ENCODE peak calls at places on chromosomes 16 and 17, in seven cellular contexts. U, L, P, M, X, A and V are unnamed samples. For H3K4me1, the result is how much of the 10 kb centered on the place peaks cover.

GRCh38 chr16:50697881-50698767 is 4.7 kb downstream of the NOD2 start:
- DNase-seq in U (peak), L (peak), P (no peak), M (no peak), X (no peak), A (no peak), V (peak)

GRCh38 chr17:38428150-38428642 is at the start of gene ARHGAP23:
- DNase-seq in U (peak), L (peak), P (peak), M (peak), X (no peak), A (peak), V (peak)

GRCh38 chr17:34011599-34011998 is 243.5 kb upstream of the CCL2 start:
- DNase-seq in U (no peak), L (no peak), P (no peak), M (no peak), X (no peak), A (no peak), V (no peak)

GRCh38 chr16:68951991-68952877 is 108.9 kb downstream of the TANGO6 start:
- DNase-seq in U (no peak), L (no peak), P (no peak), M (no peak), X (no peak), A (no peak), V (no peak)

GRCh38 chr16:53982631-53983042 is 278.7 kb downstream of the FTO start:
- DNase-seq in U (no peak), L (no peak), P (no peak), M (no peak), X (no peak), A (no peak), V (no peak)

GRCh38 chr17:7932949-7933348 is 943 bp downstream of the CNTROB start:
- DNase-seq in U (peak), L (peak), P (peak), M (peak), X (peak), A (peak), V (no peak)

GRCh38 chr17:43769426-43769825 is 9.4 kb downstream of the DUSP3 start:
- DNase-seq in U (no peak), L (no peak), P (no peak), M (no peak), X (no peak), A (no peak), V (no peak)

GRCh38 chr17:35865412-35866355 is 3.0 kb downstream of the HEATR9 start:
- DNase-seq in U (no peak), L (no peak), P (no peak), M (no peak), X (no peak), A (no peak), V (no peak)

GRCh38 chr17:68387485-68387884 is 69.8 kb downstream of the WIPI1 start:
- DNase-seq in U (no peak), L (no peak), P (no peak), M (no peak), X (no peak), A (no peak), V (no peak)

GRCh38 chr17:27433521-27433920 is 22.7 kb upstream of the KSR1 start:
- DNase-seq in U (no peak), L (no peak), P (no peak), M (no peak), X (no peak), A (no peak), V (no peak)

GRCh38 chr16:89986600-89986999 is 32.7 kb downstream of the DBNDD1 start:
- DNase-seq in U (no peak), L (no peak), P (no peak), M (no peak), X (no peak), A (no peak), V (no peak)

GRCh38 chr17:15038656-15039055 is 226.5 kb downstream of the PMP22 start:
- DNase-seq in U (no peak), L (no peak), P (no peak), M (no peak), X (no peak), A (no peak), V (no peak)

GRCh38 chr16:81568749-81569087 is 124.1 kb downstream of the CMIP start:
- DNase-seq in U (no peak), L (no peak), P (no peak), M (no peak), X (no peak), A (no peak), V (no peak)

GRCh38 chr17:17191346-17191792 is 14.8 kb downstream of the PLD6 start:
- DNase-seq in U (no peak), L (no peak), P (peak), M (no peak), X (no peak), A (no peak), V (no peak)

GRCh38 chr17:58006563-58006923 is 503 bp downstream of the SRSF1 start:
- DNase-seq in U (peak), L (peak), P (peak), M (peak), X (peak), A (peak), V (peak)

GRCh38 chr17:28345420-28346198 is 10.0 kb downstream of the TNFAIP1 start:
- DNase-seq in U (no peak), L (no peak), P (no peak), M (no peak), X (no peak), A (no peak), V (no peak)

GRCh38 chr16:17469742-17470001 is 1.1 kb downstream of the XYLT1 start:
- DNase-seq in U (no peak), L (no peak), P (no peak), M (no peak), X (no peak), A (no peak), V (no peak)

GRCh38 chr16:29311636-29312344 is 94.7 kb downstream of the NPIPB11 start:
- DNase-seq in U (no peak), L (no peak), P (no peak), M (no peak), X (no peak), A (no peak), V (no peak)

GRCh38 chr16:29314292-29314934 is 92.1 kb downstream of the NPIPB11 start:
- DNase-seq in U (no peak), L (no peak), P (no peak), M (no peak), X (no peak), A (no peak), V (no peak)

GRCh38 chr16:29315046-29315445 is 91.5 kb downstream of the NPIPB11 start:
- DNase-seq in U (no peak), L (no peak), P (no peak), M (no peak), X (no peak), A (no peak), V (no peak)

GRCh38 chr16:29313559-29313887 is 93.0 kb downstream of the NPIPB11 start:
- DNase-seq in U (no peak), L (no peak), P (no peak), M (no peak), X (no peak), A (no peak), V (no peak)

DNA sequence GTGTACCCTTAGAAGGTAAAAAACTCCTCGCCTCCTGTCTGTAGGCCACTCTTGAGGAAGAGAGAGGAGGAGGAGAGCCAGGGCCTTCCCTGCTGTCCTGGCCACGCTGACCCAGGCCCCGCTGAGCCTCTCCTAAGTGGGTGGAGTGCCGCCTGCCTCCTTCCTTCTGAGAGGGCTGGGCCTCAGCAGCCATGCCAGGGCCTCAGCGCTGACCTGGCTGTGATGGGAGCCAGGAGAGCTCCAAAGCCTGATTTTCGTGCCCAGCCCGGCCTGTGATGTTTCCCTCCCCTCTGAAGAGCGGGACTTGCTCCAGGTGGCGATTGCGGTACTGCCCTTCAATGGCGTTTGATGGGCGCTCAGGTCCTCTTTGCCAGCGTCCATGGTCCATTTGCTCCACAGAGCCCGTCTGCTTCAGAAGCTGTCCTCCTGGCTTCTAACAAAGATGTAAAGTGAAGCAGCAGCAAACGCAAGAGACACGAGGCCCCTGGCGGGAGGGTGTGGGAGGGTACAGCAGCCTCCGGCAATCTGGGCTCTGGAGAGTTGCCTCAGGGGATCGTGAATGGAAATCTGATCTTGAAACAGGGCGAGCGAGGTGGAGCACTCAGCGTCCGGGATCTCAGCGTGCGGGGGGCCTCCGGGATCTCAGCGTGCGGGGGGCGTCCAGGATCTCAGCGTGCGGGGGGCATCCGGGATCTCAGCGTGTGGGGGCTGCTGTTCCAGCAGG is 93.5 kb downstream of the NPIPB11 start:
- DNase-seq in U (no peak), L (no peak), P (no peak), M (no peak), X (no peak), A (no peak), V (no peak)
- H3K4me1 ChIP-seq in U (under half), L (under half), P (under half), M (under half), X (under half), A (under half), V (under half)

GRCh38 chr17:81400939-81401726 is 5.9 kb downstream of the BAHCC1 start:
- DNase-seq in U (no peak), L (no peak), P (peak), M (no peak), X (no peak), A (no peak), V (no peak)

GRCh38 chr17:81403040-81403467 is 7.8 kb downstream of the BAHCC1 start:
- DNase-seq in U (no peak), L (no peak), P (no peak), M (no peak), X (no peak), A (peak), V (no peak)

GRCh38 chr17:81403671-81404534 is 8.6 kb downstream of the BAHCC1 start:
- DNase-seq in U (no peak), L (no peak), P (peak), M (no peak), X (no peak), A (peak), V (no peak)

GRCh38 chr17:81401727-81402529 is 6.7 kb downstream of the BAHCC1 start:
- DNase-seq in U (no peak), L (peak), P (peak), M (no peak), X (peak), A (peak), V (no peak)

DNA sequence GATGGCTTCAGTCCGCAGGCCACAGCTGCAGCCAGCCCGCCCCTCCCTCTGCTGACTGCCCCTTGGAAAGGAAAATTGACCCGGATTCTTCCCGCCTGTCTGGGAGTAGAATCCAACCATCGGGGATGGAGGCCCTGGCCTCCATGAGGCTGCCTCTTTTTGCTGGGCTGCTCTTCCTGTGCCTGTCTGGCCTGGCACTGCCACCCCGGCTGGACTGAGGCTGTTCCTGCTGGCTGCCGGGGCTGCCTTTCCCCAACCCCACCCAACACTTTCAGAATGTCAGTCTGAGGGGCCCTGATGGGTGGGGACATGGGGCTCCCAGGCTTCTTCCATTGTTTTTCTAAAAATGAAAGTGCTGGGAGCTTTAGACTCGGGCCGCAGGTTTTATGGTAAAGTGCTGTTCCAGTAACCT is 7.3 kb downstream of the BAHCC1 start:
- DNase-seq in U (no peak), L (no peak), P (peak), M (no peak), X (no peak), A (no peak), V (no peak)
- H3K4me1 ChIP-seq in U (under half), L (half or more), P (half or more), M (half or more), X (half or more), A (half or more), V (under half)

GRCh38 chr17:48294989-48295892 is 134.8 kb downstream of the SKAP1 start:
- DNase-seq in U (no peak), L (no peak), P (no peak), M (no peak), X (no peak), A (no peak), V (no peak)

GRCh38 chr17:48299760-48300159 is 130.3 kb downstream of the SKAP1 start:
- DNase-seq in U (no peak), L (no peak), P (no peak), M (no peak), X (no peak), A (no peak), V (no peak)

GRCh38 chr17:48301002-48301401 is 129.0 kb downstream of the SKAP1 start:
- DNase-seq in U (no peak), L (no peak), P (no peak), M (no peak), X (no peak), A (no peak), V (no peak)

GRCh38 chr17:48296453-48296852 is 133.6 kb downstream of the SKAP1 start:
- DNase-seq in U (no peak), L (no peak), P (no peak), M (no peak), X (no peak), A (no peak), V (no peak)

DNA sequence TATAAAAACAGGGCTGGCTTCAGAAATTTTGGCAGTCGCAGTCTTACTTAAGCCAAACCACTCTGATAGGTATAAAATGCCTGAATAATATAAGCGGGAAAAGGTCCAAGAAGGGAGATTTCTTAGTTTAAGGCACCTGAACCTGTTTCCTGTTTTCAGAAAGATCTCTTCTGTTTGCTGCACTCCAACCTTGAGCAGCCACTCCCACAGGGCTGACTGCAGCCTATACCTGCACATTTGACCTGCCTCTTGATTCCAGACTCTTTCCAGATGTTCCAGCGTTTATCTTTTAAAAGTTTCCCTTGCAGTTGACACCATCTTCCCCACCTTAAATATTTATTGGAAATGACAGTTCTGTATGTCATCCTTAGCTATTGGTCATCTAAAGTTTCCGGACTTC is 132.2 kb downstream of the SKAP1 start:
- DNase-seq in U (peak), L (no peak), P (no peak), M (no peak), X (no peak), A (no peak), V (no peak)
- H3K4me1 ChIP-seq in U (under half), L (under half), P (under half), M (under half), X (under half), A (under half), V (under half)

GRCh38 chr16:88649195-88649923 is 1.5 kb downstream of the CYBA start:
- DNase-seq in U (no peak), L (peak), P (no peak), M (no peak), X (no peak), A (no peak), V (no peak)
- H3K4me1 ChIP-seq in U (under half), L (under half), P (under half), M (under half), X (under half), A (under half), V (under half)

DNA sequence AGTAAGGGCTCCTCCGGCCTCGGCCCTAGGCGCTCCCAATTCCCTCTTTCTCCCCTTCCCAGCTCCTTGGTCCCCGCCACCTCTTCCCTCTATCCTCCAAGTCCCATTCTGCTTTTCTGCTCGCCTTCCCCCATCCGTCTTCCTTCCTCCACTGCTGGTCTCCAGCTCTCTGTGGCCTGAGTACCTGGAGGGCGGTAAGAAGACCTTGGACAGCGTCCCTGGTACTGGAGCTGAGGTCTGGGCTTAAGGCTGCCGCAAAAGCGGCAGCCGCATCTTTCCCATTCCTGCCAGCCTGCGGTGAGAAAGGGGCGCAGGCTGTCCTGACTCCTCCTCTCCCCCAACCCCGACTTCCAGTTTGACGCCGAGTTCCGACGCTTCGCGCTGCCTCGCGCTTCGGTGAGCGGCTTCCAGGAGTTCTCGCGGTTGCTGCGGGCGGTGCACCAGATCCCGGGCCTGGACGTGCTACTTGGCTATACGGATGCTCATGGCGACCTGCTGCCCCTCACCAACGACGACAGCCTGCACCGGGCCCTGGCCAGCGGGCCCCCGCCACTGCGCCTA is 421 bp downstream of the PARD6A start:
- DNase-seq in U (no peak), L (no peak), P (no peak), M (peak), X (no peak), A (peak), V (no peak)
- H3K4me1 ChIP-seq in U (under half), L (under half), P (under half), M (under half), X (under half), A (under half), V (under half)

GRCh38 chr17:59331129-59331928 is at the start of gene YPEL2:
- DNase-seq in U (peak), L (peak), P (peak), M (peak), X (peak), A (peak), V (peak)
- H3K4me1 ChIP-seq in U (under half), L (under half), P (half or more), M (under half), X (under half), A (half or more), V (under half)

DNA sequence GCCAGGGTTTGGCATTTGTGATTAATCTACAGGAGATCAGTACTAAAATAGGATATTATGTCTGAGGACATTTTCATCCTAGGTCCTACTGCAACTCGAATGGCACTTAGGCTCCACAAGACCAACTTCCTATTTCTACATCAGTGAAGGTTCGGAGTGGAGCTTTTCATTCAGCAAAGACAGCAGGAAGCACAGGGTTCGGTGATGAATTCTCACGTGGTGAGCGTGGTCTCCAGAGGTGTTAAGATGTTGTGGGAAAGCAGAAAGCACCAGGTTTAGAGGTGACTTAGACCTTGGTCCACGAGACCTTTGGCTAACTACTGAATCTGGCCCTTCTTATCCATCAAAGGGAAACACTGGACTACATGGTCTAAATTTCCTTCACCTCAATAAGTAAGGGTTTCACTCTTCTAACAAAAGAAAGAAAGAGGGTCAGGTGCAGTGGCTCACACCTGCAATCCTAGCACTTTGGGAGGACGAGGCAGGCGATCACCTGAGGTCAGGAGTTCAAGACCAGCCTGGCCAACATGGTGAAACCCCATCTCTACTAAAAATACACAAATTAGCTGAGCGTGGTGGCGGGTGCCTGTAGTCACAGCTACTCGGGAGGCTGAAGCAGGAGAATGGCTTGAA is 14.0 kb upstream of the HELZ start:
- DNase-seq in U (peak), L (peak), P (no peak), M (no peak), X (no peak), A (no peak), V (no peak)
- H3K4me1 ChIP-seq in U (under half), L (under half), P (under half), M (under half), X (under half), A (under half), V (under half)